ENCODE peak calls at places on chromosomes 1 and 21, in eight cellular contexts. K, B, X, U, T, Q, D and I are unnamed samples.
A peak's percentile ranks its signal among the peaks of the same experiment; 100 is the strongest.

GRCh38 chr1:241590734-241591133 is 49.4 kb downstream of the CHML start:
- DNase-seq in K (no peak), B (no peak), X (no peak), U (no peak), T (no peak), Q (no peak), D (no peak), I (no peak)

GRCh38 chr1:206590025-206590834 is 22.0 kb downstream of the EIF2D start:
- DNase-seq in K (peak; percentile 98), B (no peak), X (no peak), U (peak; percentile 85), T (peak; percentile 62), Q (no peak), D (no peak), I (no peak)

GRCh38 chr1:204443871-204444581 is 32.4 kb upstream of the PPP1R15B start:
- DNase-seq in K (peak; percentile 96), B (no peak), X (no peak), U (no peak), T (no peak), Q (no peak), D (no peak), I (no peak)

GRCh38 chr1:17340358-17340757 is 31.6 kb upstream of the PADI6 start:
- DNase-seq in K (peak; percentile 43), B (no peak), X (no peak), U (no peak), T (no peak), Q (no peak), D (no peak), I (no peak)

GRCh38 chr1:180849031-180849775 is 63.5 kb upstream of the KIAA1614 start:
- DNase-seq in K (no peak), B (no peak), X (no peak), U (no peak), T (peak; percentile 31), Q (peak; percentile 47), D (no peak), I (no peak)

GRCh38 chr1:183328371-183328770 is 89.8 kb downstream of the NMNAT2 start:
- DNase-seq in K (no peak), B (no peak), X (no peak), U (no peak), T (no peak), Q (no peak), D (no peak), I (no peak)

GRCh38 chr1:180155202-180155682 is 573 bp downstream of the QSOX1 start:
- DNase-seq in K (no peak), B (peak; percentile 19), X (no peak), U (peak; percentile 48), T (no peak), Q (no peak), D (no peak), I (no peak)

GRCh38 chr1:24805534-24806301 is 60.5 kb downstream of the CLIC4 start:
- DNase-seq in K (peak; percentile 58), B (no peak), X (no peak), U (no peak), T (no peak), Q (no peak), D (no peak), I (no peak)

GRCh38 chr21:18716578-18717138 is 313.1 kb upstream of the TMPRSS15 start:
- DNase-seq in K (peak; percentile 50), B (peak; percentile 15), X (no peak), U (no peak), T (no peak), Q (no peak), D (no peak), I (no peak)

GRCh38 chr1:36924282-36924791 is 110.0 kb downstream of the GRIK3 start:
- DNase-seq in K (peak; percentile 60), B (peak; percentile 4), X (peak; percentile 85), U (peak; percentile 59), T (peak; percentile 63), Q (peak; percentile 87), D (no peak), I (peak; percentile 55)

GRCh38 chr1:30763654-30764248 is 6.2 kb upstream of the LAPTM5 start:
- DNase-seq in K (no peak), B (no peak), X (no peak), U (no peak), T (no peak), Q (no peak), D (no peak), I (no peak)

GRCh38 chr1:186443638-186444037 is 17.3 kb downstream of the PDC start:
- DNase-seq in K (no peak), B (no peak), X (no peak), U (no peak), T (no peak), Q (no peak), D (no peak), I (no peak)

GRCh38 chr1:215617979-215618378 is 50.9 kb downstream of the KCTD3 start:
- DNase-seq in K (no peak), B (no peak), X (no peak), U (no peak), T (no peak), Q (no peak), D (no peak), I (no peak)

GRCh38 chr1:210259496-210259895 is 26.9 kb downstream of the SERTAD4 start:
- DNase-seq in K (no peak), B (no peak), X (no peak), U (no peak), T (no peak), Q (no peak), D (no peak), I (no peak)

GRCh38 chr1:230498704-230499103 is 72.6 kb upstream of the PGBD5 start:
- DNase-seq in K (no peak), B (peak; percentile 24), X (no peak), U (no peak), T (no peak), Q (peak; percentile 32), D (no peak), I (no peak)

GRCh38 chr1:61056674-61057439 is 25.5 kb upstream of the NFIA start:
- DNase-seq in K (peak; percentile 65), B (peak; percentile 43), X (peak; percentile 89), U (peak; percentile 49), T (no peak), Q (peak; percentile 86), D (peak; percentile 7), I (peak; percentile 79)

GRCh38 chr1:225998560-225999226 is 450 bp downstream of the SDE2 start:
- DNase-seq in K (peak; percentile 38), B (no peak), X (peak; percentile 23), U (no peak), T (no peak), Q (no peak), D (no peak), I (no peak)

GRCh38 chr1:157240495-157241184 is 102.4 kb upstream of the ETV3 start:
- DNase-seq in K (no peak), B (no peak), X (no peak), U (no peak), T (no peak), Q (no peak), D (no peak), I (peak; percentile 84)

GRCh38 chr1:84691139-84691783 is 1.0 kb upstream of the SSX2IP start:
- DNase-seq in K (peak; percentile 25), B (peak; percentile 2), X (peak; percentile 55), U (peak; percentile 14), T (peak; percentile 9), Q (no peak), D (no peak), I (no peak)

GRCh38 chr1:231786126-231786525 is 159.5 kb downstream of the DISC1 start:
- DNase-seq in K (no peak), B (no peak), X (no peak), U (no peak), T (no peak), Q (no peak), D (no peak), I (no peak)

GRCh38 chr1:228343211-228343661 is 63.4 kb downstream of the TRIM11 start:
- DNase-seq in K (no peak), B (no peak), X (no peak), U (no peak), T (no peak), Q (no peak), D (no peak), I (peak; percentile 36)

GRCh38 chr1:24796524-24796923 is 51.3 kb downstream of the CLIC4 start:
- DNase-seq in K (no peak), B (no peak), X (no peak), U (no peak), T (no peak), Q (no peak), D (no peak), I (no peak)

GRCh38 chr1:51898090-51898734 is 19.7 kb upstream of the NRDC start:
- DNase-seq in K (peak; percentile 88), B (no peak), X (no peak), U (no peak), T (no peak), Q (no peak), D (no peak), I (no peak)

GRCh38 chr1:186722711-186723309 is 42.6 kb upstream of the PTGS2 start:
- DNase-seq in K (peak; percentile 57), B (no peak), X (no peak), U (peak; percentile 39), T (peak; percentile 43), Q (no peak), D (no peak), I (no peak)

GRCh38 chr1:230140221-230141001 is 73.4 kb downstream of the GALNT2 start:
- DNase-seq in K (no peak), B (no peak), X (no peak), U (no peak), T (no peak), Q (peak; percentile 50), D (no peak), I (no peak)

GRCh38 chr1:13805431-13805830 is 105.4 kb downstream of the PRDM2 start:
- DNase-seq in K (no peak), B (no peak), X (no peak), U (no peak), T (no peak), Q (no peak), D (no peak), I (no peak)

GRCh38 chr1:236795757-236796719 is 946 bp downstream of the MTR start:
- DNase-seq in K (peak; percentile 11), B (no peak), X (no peak), U (peak; percentile 88), T (no peak), Q (no peak), D (no peak), I (no peak)